ENCODE peak calls at places on chromosomes 4 and X, in four cellular contexts. R is IMR-90, T is brain microvascular endothelial cell, P is right atrium auricular region. Z is an unnamed sample.

GRCh38 chr4:48812866-48813265 is 18.0 kb upstream of the OCIAD1 start:
- DNase-seq in R (no peak), T (no peak), P (no peak), Z (no peak)

GRCh38 chr4:25123236-25123635 is 37.0 kb downstream of the SEPSECS start:
- DNase-seq in R (no peak), T (no peak), P (no peak), Z (no peak)

GRCh38 chrX:70554081-70554480 is 109.4 kb downstream of the DLG3 start:
- DNase-seq in R (peak; percentile 28), T (peak; percentile 0), P (no peak), Z (no peak)

GRCh38 chr4:80619070-80619674 is 283.6 kb downstream of the CFAP299 start:
- DNase-seq in R (no peak), T (no peak), P (no peak), Z (no peak)

GRCh38 chr4:127540497-127541026 is 92.2 kb upstream of the INTU start:
- DNase-seq in R (no peak), T (no peak), P (no peak), Z (no peak)

GRCh38 chrX:118156254-118156952 is 39.8 kb upstream of the KLHL13 start:
- DNase-seq in R (no peak), T (no peak), P (no peak), Z (no peak)

GRCh38 chr4:8756816-8757215 is 114.8 kb downstream of the HMX1 start:
- DNase-seq in R (no peak), T (no peak), P (no peak), Z (no peak)

GRCh38 chr4:138911903-138912713 is 103.5 kb upstream of the NOCT start:
- DNase-seq in R (no peak), T (no peak), P (no peak), Z (no peak)

GRCh38 chr4:42152507-42153504 is at the start of gene BEND4:
- DNase-seq in R (no peak), T (no peak), P (no peak), Z (no peak)

GRCh38 chrX:39755152-39756032 is 342.4 kb downstream of the BCOR start:
- DNase-seq in R (peak; percentile 93), T (peak; percentile 93), P (peak; percentile 93), Z (peak; percentile 74)

GRCh38 chrX:10492250-10492649 is 128.1 kb downstream of the MID1 start:
- DNase-seq in R (no peak), T (no peak), P (no peak), Z (no peak)

GRCh38 chr4:128979934-128980333 is 113.4 kb downstream of the SCLT1 start:
- DNase-seq in R (peak; percentile 86), T (peak; percentile 82), P (no peak), Z (peak; percentile 29)

GRCh38 chr4:139770361-139770760 is 104.7 kb downstream of the MGST2 start:
- DNase-seq in R (no peak), T (no peak), P (no peak), Z (no peak)

GRCh38 chr4:121177238-121178137 is 13.4 kb upstream of the TNIP3 start:
- DNase-seq in R (no peak), T (no peak), P (no peak), Z (no peak)

GRCh38 chr4:41505161-41505653 is 32.8 kb upstream of the LIMCH1 start:
- DNase-seq in R (no peak), T (no peak), P (no peak), Z (no peak)

GRCh38 chrX:70908541-70908940 is at the start of gene TEX11:
- DNase-seq in R (no peak), T (no peak), P (no peak), Z (no peak)

GRCh38 chr4:158783775-158784174 is 14.9 kb downstream of the FNIP2 start:
- DNase-seq in R (peak; percentile 76), T (no peak), P (no peak), Z (no peak)

GRCh38 chr4:5474756-5475155 is 233.6 kb downstream of the EVC2 start:
- DNase-seq in R (peak; percentile 77), T (peak; percentile 75), P (peak; percentile 11), Z (no peak)

GRCh38 chr4:20423420-20423819 is 171.7 kb downstream of the SLIT2 start:
- DNase-seq in R (no peak), T (no peak), P (no peak), Z (no peak)

GRCh38 chr4:24693636-24694035 is 101.7 kb upstream of the SOD3 start:
- DNase-seq in R (no peak), T (no peak), P (no peak), Z (no peak)

GRCh38 chrX:1060562-1060960 is 151.9 kb downstream of the CRLF2 start:
- DNase-seq in R (no peak), T (no peak), P (no peak), Z (no peak)

GRCh38 chrX:46791927-46792825 is 33.3 kb upstream of the SLC9A7 start:
- DNase-seq in R (peak; percentile 92), T (peak; percentile 91), P (no peak), Z (peak; percentile 77)

GRCh38 chr4:74623041-74623440 is 171.3 kb downstream of the BTC start:
- DNase-seq in R (peak; percentile 24), T (peak; percentile 64), P (no peak), Z (no peak)

GRCh38 chr4:66636321-66636720 is 909.0 kb downstream of the CENPC start:
- DNase-seq in R (no peak), T (no peak), P (no peak), Z (no peak)

GRCh38 chrX:109856974-109857373 is 123.9 kb upstream of the ACSL4 start:
- DNase-seq in R (peak; percentile 34), T (no peak), P (no peak), Z (no peak)

GRCh38 chrX:105969487-105969886 is 69.0 kb downstream of the SERPINA7 start:
- DNase-seq in R (no peak), T (no peak), P (no peak), Z (no peak)

GRCh38 chrX:105975382-105975781 is 63.1 kb downstream of the SERPINA7 start:
- DNase-seq in R (peak; percentile 1), T (no peak), P (no peak), Z (no peak)

GRCh38 chrX:105973387-105973739 is 65.2 kb downstream of the SERPINA7 start:
- DNase-seq in R (no peak), T (no peak), P (no peak), Z (no peak)

GRCh38 chrX:105972690-105973386 is 65.7 kb downstream of the SERPINA7 start:
- DNase-seq in R (no peak), T (no peak), P (no peak), Z (no peak)
- H3K27me3 ChIP-seq in R (no peaks in the 10 kb centered on the region), T (no peaks in the 10 kb centered on the region), P (no peaks in the 10 kb centered on the region), Z (no peaks in the 10 kb centered on the region)

GRCh38 chr4:186930024-186930423 is 206.4 kb upstream of the FAT1 start:
- DNase-seq in R (no peak), T (no peak), P (no peak), Z (no peak)

GRCh38 chr4:186931519-186931918 is 207.9 kb upstream of the FAT1 start:
- DNase-seq in R (peak; percentile 70), T (no peak), P (no peak), Z (peak; percentile 69)

GRCh38 chr4:186932196-186932595 is 208.5 kb upstream of the FAT1 start:
- DNase-seq in R (no peak), T (no peak), P (no peak), Z (no peak)

GRCh38 chr4:186924723-186925122 is 201.1 kb upstream of the FAT1 start:
- DNase-seq in R (peak; percentile 40), T (no peak), P (no peak), Z (no peak)

DNA sequence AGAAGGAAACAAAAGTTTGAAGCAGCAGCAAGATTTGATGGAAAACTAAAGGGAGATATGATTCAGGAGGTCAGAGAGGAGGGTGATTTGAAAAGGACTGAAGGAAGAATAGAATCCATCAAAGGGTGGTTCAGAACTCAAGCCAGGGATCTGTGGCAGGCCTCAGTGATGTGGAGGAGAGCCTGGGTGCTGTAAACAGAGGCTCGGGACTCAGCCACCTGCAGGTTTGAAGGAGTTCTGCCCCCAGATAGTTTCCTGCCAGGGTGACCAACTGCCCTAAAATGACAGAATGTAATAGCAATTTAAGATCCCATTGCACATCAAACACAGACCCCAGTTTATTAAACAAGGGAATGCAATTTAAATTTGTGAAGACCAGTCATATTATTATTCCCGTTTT is 204.0 kb upstream of the FAT1 start:
- DNase-seq in R (no peak), T (no peak), P (no peak), Z (no peak)
- TF ChIP-seq CTCF in R (no peak), T (peak; percentile 17), P (no peak), Z (no peak)

GRCh38 chr4:62544428-62544827 is 1344.3 kb downstream of the ADGRL3 start:
- DNase-seq in R (no peak), T (no peak), P (no peak), Z (no peak)
- H3K4me3 ChIP-seq in R (no peak overlapping the region), T (no peak overlapping the region), P (no peak overlapping the region), Z (no peak overlapping the region)

GRCh38 chr4:141301216-141301615 is 80.5 kb downstream of the ZNF330 start:
- DNase-seq in R (no peak), T (no peak), P (no peak), Z (no peak)
- H3K27me3 ChIP-seq in R (no peaks in the 10 kb centered on the region), T (no peaks in the 10 kb centered on the region), P (no peaks in the 10 kb centered on the region), Z (no peaks in the 10 kb centered on the region)

GRCh38 chr4:10716163-10716562 is 31.6 kb upstream of the CLNK start:
- DNase-seq in R (no peak), T (no peak), P (no peak), Z (no peak)
- TF ChIP-seq CTCF in R (peak; percentile 23), T (peak; percentile 6), P (no peak), Z (no peak)

DNA sequence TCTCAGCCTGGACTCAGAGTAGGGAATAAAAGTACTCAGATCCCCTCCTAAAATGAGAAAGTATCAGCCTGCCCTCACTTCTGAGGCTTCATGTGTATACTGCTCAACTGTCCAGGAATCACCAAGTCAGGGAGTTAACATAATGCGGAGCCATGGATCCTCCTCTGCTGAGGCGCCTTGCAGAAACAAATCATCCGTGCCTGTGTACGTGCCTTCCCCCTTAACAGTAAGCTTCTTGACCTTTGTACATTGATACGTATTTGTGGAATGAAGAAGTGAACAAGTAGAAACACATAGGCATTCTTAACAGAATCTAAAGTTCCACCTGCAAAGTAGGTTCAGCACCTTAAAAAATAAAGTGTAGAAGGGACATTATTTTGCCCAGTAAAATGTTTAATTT is 61.7 kb downstream of the ARHGAP10 start:
- DNase-seq in R (peak; percentile 35), T (no peak), P (no peak), Z (no peak)
- H3K4me3 ChIP-seq in R (no peak overlapping the region), T (no peak overlapping the region), P (no peak overlapping the region), Z (no peak overlapping the region)

DNA sequence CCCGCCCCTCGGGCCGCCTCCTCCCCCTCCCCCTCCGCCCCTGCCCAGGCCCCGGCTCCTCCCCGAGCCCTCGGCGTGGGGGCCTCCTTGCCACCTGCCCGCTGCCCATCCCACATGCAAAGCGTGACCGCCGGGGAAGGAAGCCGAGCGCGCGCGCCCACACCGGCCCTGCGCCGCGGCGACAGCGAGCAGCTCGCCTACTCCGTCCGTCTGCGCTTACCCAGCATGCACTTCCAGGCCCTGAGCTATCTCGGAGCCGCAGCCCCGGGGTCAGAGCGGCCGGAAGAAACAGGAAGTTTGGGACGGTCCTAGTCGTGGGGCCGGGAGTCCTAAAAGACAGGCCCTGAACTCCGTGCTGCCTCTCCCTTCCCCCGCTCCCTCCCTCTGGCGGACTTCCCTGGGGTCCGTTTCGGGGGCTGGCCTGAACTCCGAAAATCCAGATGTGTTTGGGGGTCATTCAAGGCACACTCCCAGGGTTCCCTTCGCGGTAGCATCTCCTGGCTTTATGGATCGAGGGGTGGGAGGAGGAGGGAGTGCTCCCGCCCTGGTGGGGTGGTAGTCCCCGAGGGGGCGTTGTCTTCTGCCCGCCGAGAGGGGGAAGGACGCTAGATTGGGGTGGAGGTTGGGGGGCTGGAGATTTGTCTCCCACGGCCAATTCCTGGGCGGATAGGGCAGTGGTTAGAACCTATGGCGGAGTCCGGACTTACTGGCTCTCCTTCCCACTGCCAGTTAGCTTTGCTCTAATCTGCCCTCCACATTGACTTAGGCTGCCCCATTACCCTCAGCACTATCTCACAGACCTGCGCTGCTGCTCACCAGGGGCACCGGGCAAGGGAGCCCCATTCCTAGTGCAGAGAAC is 25.0 kb upstream of the BCORL1 start:
- DNase-seq in R (peak; percentile 16), T (no peak), P (peak; percentile 63), Z (no peak)
- H3K27me3 ChIP-seq in R (peaks cover 7% of the 10 kb centered on the region), T (no peaks in the 10 kb centered on the region), P (no peaks in the 10 kb centered on the region), Z (no peaks in the 10 kb centered on the region)

Z was measured in BJ.